ENCODE peak calls at places on chromosomes 16 and 17, in four cellular contexts. X, A, K and O are unnamed samples.
A peak's percentile ranks its signal among the peaks of the same experiment; 100 is the strongest.

GRCh38 chr16:27740496-27741201 is 190.7 kb downstream of the KATNIP start:
- DNase-seq in X (no peak), A (no peak), K (no peak), O (no peak)

GRCh38 chr17:57004944-57005579 is 27.1 kb downstream of the SCPEP1 start:
- DNase-seq in X (no peak), A (peak; percentile 71), K (peak; percentile 35), O (no peak)

GRCh38 chr17:21689604-21690003 is 2.7 kb upstream of the KCNJ18 start:
- DNase-seq in K (no peak), A (no peak), X (no peak), O (no peak)

GRCh38 chr17:68711858-68712257 is 110.7 kb upstream of the FAM20A start:
- DNase-seq in K (no peak), A (no peak), X (no peak), O (no peak)

GRCh38 chr17:35799942-35800341 is 4.5 kb upstream of the MMP28 start:
- DNase-seq in X (no peak), A (no peak), K (no peak), O (peak; percentile 82)

GRCh38 chr17:17763734-17764133 is 73.1 kb downstream of the SREBF1 start:
- DNase-seq in X (no peak), A (no peak), K (no peak), O (no peak)

GRCh38 chr17:54900457-54901229 is at the start of gene TOM1L1:
- DNase-seq in A (no peak), X (peak; percentile 87), K (peak; percentile 82), O (peak; percentile 92)

GRCh38 chr17:58504826-58505351 is 9.5 kb downstream of the MTMR4 start:
- DNase-seq in A (peak; percentile 68), K (no peak), X (no peak), O (no peak)

GRCh38 chr16:28543072-28543471 is 4.3 kb upstream of the NUPR1 start:
- DNase-seq in A (no peak), X (no peak), K (no peak), O (no peak)

GRCh38 chr16:1346422-1347285 is 5.0 kb downstream of the TSR3 start:
- DNase-seq in A (no peak), K (no peak), X (no peak), O (peak; percentile 64)

GRCh38 chr17:2977157-2977556 is 86.2 kb downstream of the OR1D5 start:
- DNase-seq in K (no peak), A (no peak), X (no peak), O (no peak)

GRCh38 chr16:11425140-11425539 is 79.9 kb downstream of the RMI2 start:
- DNase-seq in K (no peak), A (no peak), X (no peak), O (no peak)

GRCh38 chr16:53714080-53715050 is 10.4 kb downstream of the FTO start:
- DNase-seq in X (no peak), A (no peak), K (no peak), O (no peak)

GRCh38 chr17:2396568-2397246 is 4.2 kb downstream of the MNT start:
- DNase-seq in X (peak; percentile 95), A (peak; percentile 68), K (peak; percentile 47), O (peak; percentile 81)

GRCh38 chr17:18076941-18077340 is 10.8 kb upstream of the DRG2 start:
- DNase-seq in A (no peak), K (no peak), X (no peak), O (no peak)

GRCh38 chr16:27322858-27323780 is 9.3 kb downstream of the IL4R start:
- DNase-seq in A (no peak), K (no peak), X (peak; percentile 89), O (no peak)

GRCh38 chr16:1651509-1652342 is 26.4 kb upstream of the JPT2 start:
- DNase-seq in X (no peak), K (no peak), A (no peak), O (peak; percentile 42)

GRCh38 chr17:60229189-60229802 is 79.5 kb downstream of the CA4 start:
- DNase-seq in X (no peak), K (no peak), A (no peak), O (no peak)

GRCh38 chr17:68600881-68601564 is at the start of gene FAM20A:
- DNase-seq in K (no peak), A (no peak), X (no peak), O (peak; percentile 68)

GRCh38 chr17:78144146-78144719 is 2.0 kb upstream of the C17orf99 start:
- DNase-seq in X (no peak), K (peak; percentile 37), A (no peak), O (peak; percentile 73)

GRCh38 chr16:79980650-79981521 is 380.3 kb upstream of the MAF start:
- DNase-seq in A (no peak), X (no peak), K (no peak), O (no peak)

GRCh38 chr16:12449795-12450194 is 353.9 kb downstream of the CPPED1 start:
- DNase-seq in X (no peak), K (no peak), A (no peak), O (no peak)

GRCh38 chr16:64469351-64469750 is 652.5 kb downstream of the CDH11 start:
- DNase-seq in X (no peak), A (no peak), K (no peak), O (no peak)

GRCh38 chr17:79825580-79825921 is 13.7 kb downstream of the CBX4 start:
- DNase-seq in K (peak; percentile 20), A (no peak), X (no peak), O (no peak)

GRCh38 chr17:39769974-39770587 is 32.3 kb downstream of the GRB7 start:
- DNase-seq in K (no peak), A (peak; percentile 84), X (peak; percentile 55), O (no peak)

GRCh38 chr17:77038860-77039555 is 101.8 kb upstream of the SEC14L1 start:
- DNase-seq in X (no peak), A (no peak), K (no peak), O (no peak)

GRCh38 chr17:41792835-41793748 is 6.6 kb upstream of the JUP start:
- DNase-seq in A (no peak), X (peak; percentile 68), K (peak; percentile 85), O (peak; percentile 19)

GRCh38 chr16:17408955-17409441 is 61.8 kb downstream of the XYLT1 start:
- DNase-seq in K (no peak), X (no peak), A (peak; percentile 72), O (no peak)

GRCh38 chr17:50817838-50818237 is 17.5 kb upstream of the WFIKKN2 start:
- DNase-seq in X (no peak), A (no peak), K (no peak), O (no peak)

DNA sequence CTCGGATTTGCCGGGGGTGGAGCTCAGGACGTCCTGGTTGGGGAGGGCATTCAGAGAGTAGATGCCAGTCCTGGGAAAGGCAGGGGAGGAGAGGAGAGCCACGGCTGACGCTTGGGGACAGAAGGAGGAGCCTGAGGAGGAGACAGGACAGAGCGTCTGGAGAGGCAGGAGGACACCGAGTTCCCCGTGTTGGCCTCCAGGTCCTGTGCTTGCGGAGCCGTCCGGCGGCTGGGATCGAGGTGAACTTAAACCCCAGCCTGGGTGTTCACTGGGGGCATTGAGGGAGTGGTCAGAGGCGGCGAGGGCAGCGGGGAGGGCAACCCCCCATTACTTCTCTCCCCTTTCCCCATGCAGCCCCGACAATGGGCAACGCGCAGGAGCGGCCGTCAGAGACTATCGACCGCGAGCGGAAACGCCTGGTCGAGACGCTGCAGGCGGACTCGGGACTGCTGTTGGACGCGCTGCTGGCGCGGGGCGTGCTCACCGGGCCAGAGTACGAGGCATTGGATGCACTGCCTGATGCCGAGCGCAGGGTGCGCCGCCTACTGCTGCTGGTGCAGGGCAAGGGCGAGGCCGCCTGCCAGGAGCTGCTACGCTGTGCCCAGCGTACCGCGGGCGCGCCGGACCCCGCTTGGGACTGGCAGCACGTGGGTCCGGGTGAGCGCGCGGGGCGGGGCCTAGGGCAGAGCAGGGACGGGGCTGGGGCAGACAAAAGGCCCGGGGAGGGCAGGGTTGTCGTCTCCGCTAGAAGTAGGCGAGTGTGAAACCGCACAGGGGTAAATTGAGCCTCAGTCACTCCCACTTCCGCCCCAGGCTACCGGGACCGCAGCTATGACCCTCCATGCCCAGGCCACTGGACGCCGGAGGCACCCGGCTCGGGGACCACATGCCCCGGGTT is 3.7 kb downstream of the NOL3 start:
- DNase-seq in K (no peak), X (peak; percentile 82), A (no peak), O (peak; percentile 90)
- TF ChIP-seq REST in K (no peak), X (peak; percentile 32), A (no peak), O (peak; percentile 12)

DNA sequence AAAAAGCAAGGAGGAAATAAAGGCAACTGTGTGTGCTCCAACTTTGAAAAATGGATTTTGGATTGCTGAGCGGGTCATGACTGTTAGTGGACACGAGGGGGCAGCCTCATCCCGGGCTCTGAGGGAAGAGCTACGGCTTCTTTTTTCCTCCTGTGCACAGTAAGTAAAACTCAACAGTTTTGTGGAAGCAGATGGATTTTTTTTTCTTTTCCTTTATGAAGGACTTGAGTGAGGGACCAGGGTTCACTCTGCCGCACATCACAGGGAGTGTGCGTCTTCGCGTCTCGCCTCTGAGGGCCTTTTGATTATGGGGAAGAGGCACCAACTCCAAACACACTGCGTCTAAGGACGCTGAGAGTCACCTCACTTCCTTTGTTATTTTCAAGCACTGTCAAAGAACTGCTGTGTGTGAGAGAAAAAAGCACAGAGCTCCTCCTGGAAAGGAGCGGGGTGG is 80.3 kb upstream of the GOT2 start:
- DNase-seq in X (peak; percentile 16), K (peak; percentile 73), A (no peak), O (peak; percentile 70)
- H3K9ac ChIP-seq in X (no peak overlapping the region), K (peak overlapping the region; percentile 57), A (no peak overlapping the region), O (no peak overlapping the region)

DNA sequence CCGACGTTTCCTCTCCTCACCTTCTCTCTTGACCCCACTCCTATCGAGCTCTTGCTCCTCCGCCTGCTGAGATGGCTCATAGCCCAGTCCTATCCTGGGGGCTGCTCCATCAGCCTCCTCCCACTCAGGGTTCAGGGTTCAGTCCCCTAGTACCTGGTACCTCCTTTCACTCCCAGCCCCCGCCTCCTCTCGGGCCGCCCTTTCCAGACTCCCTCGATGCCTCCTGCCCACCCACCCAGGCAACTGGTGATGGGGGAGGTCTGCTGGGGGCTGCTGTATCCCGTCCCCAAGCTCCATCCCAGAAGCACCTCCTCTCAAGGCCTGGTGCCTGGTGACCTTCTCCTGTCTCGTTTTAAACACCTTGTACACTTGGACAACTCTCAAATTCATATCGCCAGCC is 93.9 kb downstream of the AMFR start:
- DNase-seq in X (no peak), K (no peak), A (no peak), O (no peak)
- TF ChIP-seq TAF1 in X (no peak), K (no peak), A (no peak), O (no peak)

GRCh38 chr16:30941600-30942420 is 7.1 kb upstream of the ORAI3 start:
- DNase-seq in X (peak; percentile 80), K (peak; percentile 89), A (no peak), O (peak; percentile 90)
- TF ChIP-seq REST in X (no peak), K (no peak), A (no peak), O (no peak)

GRCh38 chr17:11459780-11460426 is 138.4 kb upstream of the DNAH9 start:
- DNase-seq in X (no peak), K (no peak), A (no peak), O (no peak)

GRCh38 chr17:11454096-11454495 is 144.2 kb upstream of the DNAH9 start:
- DNase-seq in K (no peak), X (no peak), A (no peak), O (no peak)
- H3K9ac ChIP-seq in K (no peak overlapping the region), X (no peak overlapping the region), A (no peak overlapping the region), O (no peak overlapping the region)

DNA sequence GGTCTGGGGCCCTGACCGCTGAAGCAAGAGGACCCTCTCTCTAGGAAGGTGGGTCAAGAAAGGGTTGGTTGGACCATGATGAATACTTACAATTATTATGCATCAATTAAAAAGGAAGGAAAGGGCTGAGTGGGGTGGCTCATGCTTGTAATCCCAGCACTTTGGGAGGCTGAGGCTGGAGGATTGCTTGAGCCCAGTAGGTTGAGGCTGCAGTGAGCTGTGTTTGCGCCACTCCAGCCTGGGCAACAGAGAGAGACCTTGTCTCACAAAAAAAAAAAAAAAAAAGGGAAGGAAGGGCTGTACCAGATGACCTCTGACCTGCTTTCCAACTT is 393 bp upstream of the GFAP start:
- DNase-seq in A (no peak), K (no peak), X (no peak), O (no peak)
- TF ChIP-seq TAF1 in A (no peak), K (no peak), X (no peak), O (no peak)